ENCODE peak calls at places on chromosomes 6 and 20, in eight cellular contexts. X is heart right ventricle; D is Peyer's patch; C is trophoblast cell; J is endodermal cell; T is neural progenitor cell; G is WERI-Rb-1; K is CD8-positive, alpha-beta memory T cell. U is an unnamed sample.

GRCh38 chr6:139485742-139486475 is 111.5 kb upstream of the CITED2 start:
- DNase-seq in J (no peak), X (no peak), T (no peak), D (no peak), C (no peak), G (no peak), K (no peak), U (no peak)

GRCh38 chr20:40744494-40745175 is 55.6 kb upstream of the MAFB start:
- DNase-seq in X (no peak), K (no peak), J (peak), D (no peak), C (no peak), T (no peak), G (no peak), U (no peak)

GRCh38 chr6:56593801-56594318 is 48.8 kb downstream of the DST start:
- DNase-seq in D (no peak), C (no peak), T (no peak), G (no peak), K (no peak), J (no peak), X (no peak), U (no peak)

GRCh38 chr20:4082406-4083102 is 67.2 kb upstream of the RNF24 start:
- DNase-seq in D (peak), T (peak), X (peak), C (no peak), G (no peak), J (peak), K (no peak), U (no peak)

GRCh38 chr6:39268721-39269120 is 39.4 kb upstream of the KCNK5 start:
- DNase-seq in C (no peak), X (no peak), D (no peak), K (no peak), T (peak), G (no peak), J (no peak), U (no peak)

GRCh38 chr6:57221191-57221935 is 744 bp downstream of the RAB23 start:
- DNase-seq in D (peak), T (peak), C (peak), K (peak), X (peak), J (peak), G (peak), U (peak)

GRCh38 chr20:33654680-33655161 is 7.4 kb upstream of the C20orf144 start:
- DNase-seq in J (no peak), X (no peak), D (no peak), K (no peak), C (no peak), G (no peak), T (no peak), U (peak)

GRCh38 chr6:116392158-116393032 is 21.6 kb downstream of the DSE start:
- DNase-seq in C (peak), G (no peak), D (no peak), X (no peak), K (no peak), T (no peak), J (no peak), U (peak)

GRCh38 chr6:65558071-65558470 is 149.0 kb downstream of the EYS start:
- DNase-seq in C (no peak), G (no peak), X (no peak), T (no peak), D (no peak), K (no peak), J (no peak), U (no peak)

GRCh38 chr6:33651403-33651802 is 30.3 kb downstream of the ITPR3 start:
- DNase-seq in D (no peak), X (no peak), K (no peak), C (no peak), T (no peak), G (no peak), J (no peak), U (no peak)

GRCh38 chr6:34273242-34273805 is 24.5 kb upstream of the SMIM29 start:
- DNase-seq in D (no peak), T (no peak), J (no peak), X (peak), G (no peak), C (no peak), K (no peak), U (no peak)

GRCh38 chr20:43938932-43939761 is 24.5 kb downstream of the TOX2 start:
- DNase-seq in D (no peak), J (no peak), X (no peak), K (no peak), C (no peak), T (no peak), G (no peak), U (no peak)

GRCh38 chr6:111076024-111076680 is 11.2 kb upstream of the SLC16A10 start:
- DNase-seq in J (no peak), C (no peak), D (no peak), G (no peak), K (no peak), X (no peak), T (no peak), U (no peak)

GRCh38 chr6:71460933-71461332 is 172.3 kb downstream of the OGFRL1 start:
- DNase-seq in X (no peak), J (no peak), T (no peak), D (no peak), C (no peak), G (no peak), K (no peak), U (no peak)

GRCh38 chr6:73624896-73625295 is 28.9 kb downstream of the SLC17A5 start:
- DNase-seq in G (no peak), J (no peak), K (no peak), X (no peak), D (no peak), T (no peak), C (no peak), U (no peak)

GRCh38 chr6:214428-214827 is 77.9 kb upstream of the DUSP22 start:
- DNase-seq in T (no peak), J (no peak), D (no peak), K (no peak), G (no peak), C (no peak), X (no peak), U (no peak)

GRCh38 chr20:47960769-47961525 is 175.7 kb upstream of the SULF2 start:
- DNase-seq in C (no peak), X (no peak), J (no peak), K (no peak), T (no peak), D (no peak), G (no peak), U (no peak)

GRCh38 chr6:16711551-16712249 is 49.6 kb downstream of the ATXN1 start:
- DNase-seq in K (peak), X (no peak), J (no peak), G (no peak), C (peak), T (no peak), D (no peak), U (peak)

GRCh38 chr6:139161817-139162284 is 27.0 kb downstream of the HECA start:
- DNase-seq in K (peak), T (no peak), D (peak), X (no peak), J (no peak), C (no peak), G (no peak), U (peak)

GRCh38 chr20:60116128-60116909 is 158.1 kb downstream of the CDH26 start:
- DNase-seq in G (no peak), D (no peak), J (no peak), T (no peak), K (no peak), X (no peak), C (no peak), U (no peak)

GRCh38 chr6:15184441-15184861 is 61.4 kb upstream of the JARID2 start:
- DNase-seq in D (no peak), K (no peak), T (no peak), J (no peak), G (no peak), X (no peak), C (no peak), U (no peak)

GRCh38 chr6:10419749-10420545 is 5.1 kb upstream of the TFAP2A start:
- DNase-seq in T (no peak), D (no peak), X (no peak), G (no peak), K (no peak), J (no peak), C (peak), U (no peak)

GRCh38 chr6:38959138-38959537 is 89.4 kb upstream of the GLP1R start:
- DNase-seq in T (no peak), K (no peak), G (no peak), D (no peak), J (no peak), X (no peak), C (no peak), U (no peak)

GRCh38 chr6:157768863-157769551 is 54.0 kb upstream of the SNX9 start:
- DNase-seq in J (no peak), D (peak), C (no peak), G (no peak), X (no peak), T (no peak), K (no peak), U (no peak)

GRCh38 chr6:56529594-56530191 is 113.0 kb downstream of the DST start:
- DNase-seq in D (no peak), J (no peak), C (peak), T (no peak), K (no peak), G (no peak), X (no peak), U (no peak)

GRCh38 chr6:39076086-39076992 is 27.8 kb downstream of the GLP1R start:
- DNase-seq in K (no peak), X (no peak), G (peak), J (peak), T (no peak), C (no peak), D (no peak), U (no peak)

GRCh38 chr6:16972535-16972934 is 129.3 kb upstream of the STMND1 start:
- DNase-seq in J (no peak), K (no peak), T (no peak), G (no peak), D (no peak), X (no peak), C (no peak), U (no peak)

GRCh38 chr6:144012534-144012933 is 4.5 kb upstream of the PLAGL1 start:
- DNase-seq in T (no peak), C (no peak), J (no peak), G (no peak), K (no peak), X (no peak), D (no peak), U (no peak)

GRCh38 chr6:26532699-26533523 is 5.3 kb upstream of the HMGN4 start:
- DNase-seq in J (peak), C (peak), T (peak), D (peak), G (peak), K (peak), X (peak), U (peak)

GRCh38 chr6:133568970-133569889 is 319.7 kb upstream of the TCF21 start:
- DNase-seq in K (no peak), G (no peak), T (peak), X (no peak), J (peak), C (peak), D (no peak), U (peak)

GRCh38 chr6:155313602-155314091 is 637 bp downstream of the TFB1M start:
- DNase-seq in K (no peak), D (peak), C (no peak), T (no peak), X (no peak), J (no peak), G (no peak), U (peak)

GRCh38 chr20:53749499-53749898 is 155.9 kb upstream of the ZNF217 start:
- DNase-seq in T (no peak), J (no peak), K (no peak), X (no peak), D (no peak), C (no peak), G (no peak), U (no peak)

GRCh38 chr6:169642455-169642854 is 59.4 kb downstream of the WDR27 start:
- DNase-seq in X (no peak), J (no peak), C (no peak), D (no peak), K (no peak), G (no peak), T (no peak), U (no peak)

GRCh38 chr6:68226460-68226859 is 408.6 kb upstream of the ADGRB3 start:
- DNase-seq in C (no peak), K (no peak), X (no peak), J (no peak), G (peak), D (no peak), T (peak), U (no peak)

GRCh38 chr20:57907131-57908083 is 197.6 kb upstream of the PMEPA1 start:
- DNase-seq in K (no peak), C (no peak), J (no peak), G (peak), T (no peak), X (no peak), D (no peak), U (no peak)

GRCh38 chr6:133254552-133255228 is 13.5 kb downstream of the EYA4 start:
- DNase-seq in G (no peak), J (no peak), T (no peak), K (no peak), X (no peak), C (no peak), D (no peak), U (no peak)

GRCh38 chr6:74891358-74891811 is 314.5 kb downstream of the COL12A1 start:
- DNase-seq in G (no peak), J (no peak), X (no peak), T (no peak), C (no peak), K (no peak), D (no peak), U (no peak)

GRCh38 chr6:41442800-41443501 is 103.2 kb upstream of the FOXP4 start:
- DNase-seq in C (no peak), X (peak), D (no peak), G (peak), T (peak), J (peak), K (no peak), U (no peak)

GRCh38 chr6:3963404-3963803 is 114.2 kb downstream of the FAM50B start:
- DNase-seq in T (no peak), C (no peak), G (no peak), X (no peak), J (no peak), K (no peak), D (no peak), U (no peak)

GRCh38 chr6:99514089-99514488 is 1.1 kb downstream of the USP45 start:
- DNase-seq in K (no peak), G (no peak), T (peak), X (no peak), D (no peak), C (no peak), J (no peak), U (no peak)
- H3K27ac ChIP-seq in K (peak), G (no peak), T (no peak), X (peak), D (no peak), C (no peak), J (no peak), U (no peak)

DNA sequence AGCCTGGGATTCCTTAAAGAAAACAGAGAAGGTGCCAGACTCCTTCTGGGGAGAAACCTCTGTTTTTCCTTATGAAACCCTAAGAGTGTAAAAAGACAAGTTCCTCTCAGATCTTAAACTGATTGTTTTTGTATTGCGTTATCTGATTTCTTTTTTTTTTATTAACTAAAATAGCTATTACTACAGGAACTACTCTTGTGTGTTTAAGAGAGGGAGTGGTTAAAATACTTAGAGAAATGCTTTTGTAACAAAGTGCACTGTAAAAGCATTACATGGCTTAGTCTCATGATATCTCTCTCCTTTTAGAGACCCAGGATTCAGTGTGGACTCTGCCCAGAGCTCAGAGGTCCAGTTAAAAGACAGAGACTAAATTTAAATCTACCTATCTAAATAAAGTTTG is 15.9 kb downstream of the PTGIS start:
- DNase-seq in X (no peak), G (no peak), K (no peak), D (no peak), C (no peak), J (no peak), T (no peak), U (peak)
- H3K27ac ChIP-seq in X (peak), G (no peak), K (no peak), D (no peak), C (peak), J (no peak), T (no peak), U (no peak)

GRCh38 chr20:63787302-63787701 is 43.8 kb downstream of the ZBTB46 start:
- DNase-seq in X (peak), K (no peak), T (no peak), D (no peak), J (no peak), C (no peak), G (no peak), U (no peak)
- H3K27ac ChIP-seq in X (peak), K (no peak), T (no peak), D (no peak), J (no peak), C (no peak), G (no peak), U (no peak)

GRCh38 chr20:46317685-46318177 is 9.4 kb upstream of the CDH22 start:
- DNase-seq in X (no peak), K (no peak), G (no peak), C (no peak), J (no peak), D (no peak), T (no peak), U (no peak)
- H3K27ac ChIP-seq in X (no peak), K (no peak), G (no peak), C (no peak), J (no peak), D (no peak), T (no peak), U (no peak)

GRCh38 chr6:108779521-108779920 is 68.7 kb upstream of the ARMC2 start:
- DNase-seq in X (no peak), D (no peak), C (no peak), T (no peak), G (no peak), J (no peak), K (no peak), U (no peak)

GRCh38 chr6:108782231-108783041 is 65.8 kb upstream of the ARMC2 start:
- DNase-seq in K (peak), J (peak), D (peak), C (peak), G (peak), T (peak), X (peak), U (peak)

GRCh38 chr6:108778421-108779186 is 69.6 kb upstream of the ARMC2 start:
- DNase-seq in K (no peak), C (no peak), D (no peak), X (no peak), G (no peak), T (no peak), J (no peak), U (no peak)

GRCh38 chr6:108780784-108781183 is 67.4 kb upstream of the ARMC2 start:
- DNase-seq in T (no peak), G (no peak), C (no peak), X (no peak), J (no peak), D (no peak), K (no peak), U (no peak)

GRCh38 chr6:108781419-108782110 is 66.7 kb upstream of the ARMC2 start:
- DNase-seq in X (no peak), C (no peak), J (peak), D (no peak), K (no peak), T (peak), G (no peak), U (no peak)
- H3K27ac ChIP-seq in X (peak), C (peak), J (no peak), D (no peak), K (no peak), T (no peak), G (no peak), U (no peak)

GRCh38 chr6:5506575-5506974 is 245.3 kb downstream of the FARS2 start:
- DNase-seq in D (no peak), X (no peak), C (no peak), G (no peak), T (no peak), J (no peak), K (no peak), U (no peak)
- H3K27ac ChIP-seq in D (peak), X (no peak), C (no peak), G (no peak), T (no peak), J (no peak), K (no peak), U (no peak)

DNA sequence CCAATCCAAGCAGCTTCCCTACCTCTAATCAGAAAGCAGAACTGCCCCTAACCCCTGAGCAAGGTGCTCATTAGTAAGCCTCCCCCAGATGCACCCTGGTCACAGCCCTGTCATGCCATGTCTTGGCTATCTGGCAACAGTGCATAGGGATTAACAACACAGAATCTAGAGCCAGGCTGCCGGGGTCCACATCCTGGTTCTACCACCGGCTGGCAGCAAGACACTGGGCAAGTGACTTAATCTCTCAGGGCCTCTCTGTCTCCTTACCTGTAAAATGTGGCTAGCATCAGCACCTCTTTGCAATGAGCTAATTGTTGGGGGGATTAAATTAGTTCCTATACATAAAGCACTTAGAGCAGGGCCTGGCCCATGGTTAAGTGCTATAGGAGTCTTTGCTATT is 68.1 kb downstream of the CPNE5 start:
- DNase-seq in J (no peak), K (no peak), T (no peak), D (no peak), G (peak), C (no peak), X (no peak), U (no peak)
- H3K27ac ChIP-seq in J (no peak), K (no peak), T (no peak), D (no peak), G (no peak), C (no peak), X (no peak), U (no peak)

U was measured in small intestine.